ENCODE peak calls at places on chromosomes 5 and 9, in four cellular contexts. One of them, this sample, is unnamed.

GRCh38 chr5:108472237-108472636 is 90.3 kb upstream of the FBXL17 start:
- DNase-seq in CD8-positive, alpha-beta T cell: no peak
- DNase-seq in fibroblast of pulmonary artery: no peak
- DNase-seq in PC-3: no peak
- DNase-seq in this sample: peak

GRCh38 chr5:29079771-29080170 is 2041.4 kb upstream of the CDH9 start:
- DNase-seq in fibroblast of pulmonary artery: no peak
- DNase-seq in PC-3: peak
- DNase-seq in CD8-positive, alpha-beta T cell: no peak
- DNase-seq in this sample: no peak

GRCh38 chr9:113298924-113299770 is 4.0 kb downstream of the RNF183 start:
- DNase-seq in fibroblast of pulmonary artery: no peak
- DNase-seq in CD8-positive, alpha-beta T cell: no peak
- DNase-seq in PC-3: no peak
- DNase-seq in this sample: no peak

GRCh38 chr5:10701567-10702039 is 59.4 kb downstream of the DAP start:
- DNase-seq in PC-3: peak
- DNase-seq in fibroblast of pulmonary artery: peak
- DNase-seq in CD8-positive, alpha-beta T cell: no peak
- DNase-seq in this sample: no peak

GRCh38 chr5:3835817-3836216 is 240.2 kb downstream of the IRX1 start:
- DNase-seq in CD8-positive, alpha-beta T cell: no peak
- DNase-seq in fibroblast of pulmonary artery: no peak
- DNase-seq in PC-3: no peak
- DNase-seq in this sample: no peak

GRCh38 chr9:26329974-26330373 is 562.6 kb downstream of the CAAP1 start:
- DNase-seq in CD8-positive, alpha-beta T cell: no peak
- DNase-seq in PC-3: no peak
- DNase-seq in fibroblast of pulmonary artery: no peak
- DNase-seq in this sample: no peak

GRCh38 chr9:126692759-126693427 is 79.2 kb downstream of the LMX1B start:
- DNase-seq in CD8-positive, alpha-beta T cell: no peak
- DNase-seq in fibroblast of pulmonary artery: no peak
- DNase-seq in PC-3: no peak
- DNase-seq in this sample: no peak

GRCh38 chr5:137622850-137623249 is 113.0 kb downstream of the KLHL3 start:
- DNase-seq in fibroblast of pulmonary artery: peak
- DNase-seq in CD8-positive, alpha-beta T cell: no peak
- DNase-seq in PC-3: no peak
- DNase-seq in this sample: peak

GRCh38 chr9:127983847-127984289 is 3.1 kb upstream of the EEIG1 start:
- DNase-seq in fibroblast of pulmonary artery: no peak
- DNase-seq in PC-3: no peak
- DNase-seq in CD8-positive, alpha-beta T cell: no peak
- DNase-seq in this sample: no peak

GRCh38 chr9:107712390-107712789 is 222.8 kb upstream of the KLF4 start:
- DNase-seq in PC-3: peak
- DNase-seq in CD8-positive, alpha-beta T cell: no peak
- DNase-seq in fibroblast of pulmonary artery: peak
- DNase-seq in this sample: peak

GRCh38 chr5:37668524-37669047 is 171.3 kb downstream of the GDNF start:
- DNase-seq in fibroblast of pulmonary artery: peak
- DNase-seq in CD8-positive, alpha-beta T cell: no peak
- DNase-seq in PC-3: peak
- DNase-seq in this sample: peak

GRCh38 chr9:128628471-128629048 is 28.1 kb downstream of the DYNC2I2 start:
- DNase-seq in PC-3: no peak
- DNase-seq in fibroblast of pulmonary artery: no peak
- DNase-seq in CD8-positive, alpha-beta T cell: no peak
- DNase-seq in this sample: no peak

GRCh38 chr5:135441256-135441915 is 5.8 kb downstream of the DCANP1 start:
- DNase-seq in CD8-positive, alpha-beta T cell: no peak
- DNase-seq in fibroblast of pulmonary artery: no peak
- DNase-seq in PC-3: no peak
- DNase-seq in this sample: no peak

GRCh38 chr5:64166201-64166959 is 737 bp downstream of the RNF180 start:
- DNase-seq in fibroblast of pulmonary artery: peak
- DNase-seq in PC-3: peak
- DNase-seq in CD8-positive, alpha-beta T cell: no peak
- DNase-seq in this sample: no peak

GRCh38 chr5:138890686-138891085 is 15.6 kb upstream of the LRRTM2 start:
- DNase-seq in fibroblast of pulmonary artery: no peak
- DNase-seq in PC-3: no peak
- DNase-seq in CD8-positive, alpha-beta T cell: no peak
- DNase-seq in this sample: no peak

GRCh38 chr5:167730121-167730520 is 561.3 kb upstream of the WWC1 start:
- DNase-seq in fibroblast of pulmonary artery: peak
- DNase-seq in PC-3: peak
- DNase-seq in CD8-positive, alpha-beta T cell: no peak
- DNase-seq in this sample: peak

GRCh38 chr5:39906146-39906545 is 481.4 kb upstream of the DAB2 start:
- DNase-seq in fibroblast of pulmonary artery: peak
- DNase-seq in CD8-positive, alpha-beta T cell: no peak
- DNase-seq in PC-3: peak
- DNase-seq in this sample: peak

GRCh38 chr5:37665889-37666288 is 174.0 kb downstream of the GDNF start:
- DNase-seq in fibroblast of pulmonary artery: peak
- DNase-seq in PC-3: no peak
- DNase-seq in CD8-positive, alpha-beta T cell: no peak
- DNase-seq in this sample: no peak

GRCh38 chr9:107809859-107810492 is 320.4 kb upstream of the KLF4 start:
- DNase-seq in PC-3: peak
- DNase-seq in fibroblast of pulmonary artery: peak
- DNase-seq in CD8-positive, alpha-beta T cell: no peak
- DNase-seq in this sample: peak

GRCh38 chr9:17117372-17117771 is 17.5 kb upstream of the CNTLN start:
- DNase-seq in fibroblast of pulmonary artery: no peak
- DNase-seq in PC-3: no peak
- DNase-seq in CD8-positive, alpha-beta T cell: no peak
- DNase-seq in this sample: no peak

GRCh38 chr5:93915142-93915553 is 173.7 kb upstream of the POU5F2 start:
- DNase-seq in fibroblast of pulmonary artery: peak
- DNase-seq in CD8-positive, alpha-beta T cell: no peak
- DNase-seq in PC-3: peak
- DNase-seq in this sample: peak

GRCh38 chr9:21381752-21382339 is 3.4 kb downstream of the IFNA2 start:
- DNase-seq in fibroblast of pulmonary artery: no peak
- DNase-seq in PC-3: peak
- DNase-seq in CD8-positive, alpha-beta T cell: no peak
- DNase-seq in this sample: peak

GRCh38 chr5:81313686-81314085 is 12.3 kb downstream of the ZCCHC9 start:
- DNase-seq in CD8-positive, alpha-beta T cell: no peak
- DNase-seq in fibroblast of pulmonary artery: no peak
- DNase-seq in PC-3: no peak
- DNase-seq in this sample: no peak

GRCh38 chr5:154365823-154366222 is 80.0 kb upstream of the SAP30L start:
- DNase-seq in fibroblast of pulmonary artery: peak
- DNase-seq in CD8-positive, alpha-beta T cell: no peak
- DNase-seq in PC-3: peak
- DNase-seq in this sample: peak

GRCh38 chr9:129547869-129548570 is 72.9 kb downstream of the C9orf50 start:
- DNase-seq in fibroblast of pulmonary artery: no peak
- DNase-seq in PC-3: no peak
- DNase-seq in CD8-positive, alpha-beta T cell: no peak
- DNase-seq in this sample: no peak

GRCh38 chr9:37036237-37037136 is 2.4 kb upstream of the PAX5 start:
- DNase-seq in fibroblast of pulmonary artery: peak
- DNase-seq in PC-3: peak
- DNase-seq in CD8-positive, alpha-beta T cell: no peak
- DNase-seq in this sample: no peak

GRCh38 chr9:11135856-11136255 is 523.1 kb upstream of the PTPRD start:
- DNase-seq in fibroblast of pulmonary artery: no peak
- DNase-seq in PC-3: no peak
- DNase-seq in CD8-positive, alpha-beta T cell: no peak
- DNase-seq in this sample: no peak

GRCh38 chr5:141211-141610 is 49.2 kb downstream of the PLEKHG4B start:
- DNase-seq in PC-3: no peak
- DNase-seq in CD8-positive, alpha-beta T cell: no peak
- DNase-seq in fibroblast of pulmonary artery: no peak
- DNase-seq in this sample: no peak

GRCh38 chr5:94893404-94894145 is 275.1 kb downstream of the SLF1 start:
- DNase-seq in fibroblast of pulmonary artery: peak
- DNase-seq in CD8-positive, alpha-beta T cell: no peak
- DNase-seq in PC-3: peak
- DNase-seq in this sample: peak

GRCh38 chr5:73454379-73455036 is 5.9 kb upstream of the FOXD1 start:
- DNase-seq in PC-3: peak
- DNase-seq in fibroblast of pulmonary artery: peak
- DNase-seq in CD8-positive, alpha-beta T cell: no peak
- DNase-seq in this sample: peak

GRCh38 chr5:81751836-81752643 is 1.1 kb upstream of the SSBP2 start:
- DNase-seq in CD8-positive, alpha-beta T cell: no peak
- DNase-seq in fibroblast of pulmonary artery: no peak
- DNase-seq in PC-3: no peak
- DNase-seq in this sample: no peak

GRCh38 chr5:93954421-93955069 is 213.1 kb upstream of the POU5F2 start:
- DNase-seq in CD8-positive, alpha-beta T cell: no peak
- DNase-seq in PC-3: no peak
- DNase-seq in fibroblast of pulmonary artery: no peak
- DNase-seq in this sample: no peak

GRCh38 chr5:150256416-150257064 is 33.0 kb downstream of the CAMK2A start:
- DNase-seq in PC-3: no peak
- DNase-seq in CD8-positive, alpha-beta T cell: no peak
- DNase-seq in fibroblast of pulmonary artery: no peak
- DNase-seq in this sample: no peak
- TF ChIP-seq CTCF in PC-3: peak
- TF ChIP-seq CTCF in CD8-positive, alpha-beta T cell: no peak
- TF ChIP-seq CTCF in fibroblast of pulmonary artery: no peak
- TF ChIP-seq CTCF in this sample: no peak

DNA sequence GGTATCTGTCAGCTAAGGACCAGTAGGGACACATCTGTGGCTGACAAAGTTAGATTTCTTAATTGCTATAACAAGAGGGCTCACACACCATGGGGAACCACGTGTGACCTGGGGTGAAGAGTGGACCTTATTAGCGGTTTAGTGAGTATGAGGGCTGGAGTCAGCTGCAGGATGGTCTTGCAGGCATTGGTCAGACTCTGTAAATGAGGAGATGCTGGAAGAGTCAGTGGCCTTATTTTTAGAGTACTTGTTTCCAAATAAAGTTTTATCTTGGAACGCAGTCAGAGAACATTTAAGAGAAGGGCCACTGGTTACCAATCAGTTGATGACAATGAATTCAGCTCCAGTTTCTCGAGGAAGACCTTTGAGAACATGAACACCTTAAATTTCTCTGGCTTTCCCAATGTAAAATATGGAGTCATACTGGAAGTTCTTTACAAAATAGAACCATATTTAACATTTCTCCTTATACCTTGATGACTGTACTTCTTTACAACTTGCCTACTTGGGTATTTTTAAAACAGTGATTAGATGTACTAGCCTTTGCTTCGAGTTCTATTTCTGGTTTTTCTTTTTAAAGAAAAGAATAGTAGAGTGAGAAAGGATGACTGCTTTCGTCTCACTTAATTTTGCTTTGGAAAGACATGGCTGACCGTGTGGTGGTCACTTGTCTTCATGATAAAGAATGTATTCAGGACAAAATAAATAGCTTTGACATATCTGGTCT is 185.9 kb upstream of the S1PR3 start:
- DNase-seq in CD8-positive, alpha-beta T cell: no peak
- DNase-seq in fibroblast of pulmonary artery: no peak
- DNase-seq in PC-3: no peak
- DNase-seq in this sample: no peak
- H3K4me3 ChIP-seq in CD8-positive, alpha-beta T cell: no peak
- H3K4me3 ChIP-seq in fibroblast of pulmonary artery: no peak
- H3K4me3 ChIP-seq in PC-3: no peak
- H3K4me3 ChIP-seq in this sample: no peak

DNA sequence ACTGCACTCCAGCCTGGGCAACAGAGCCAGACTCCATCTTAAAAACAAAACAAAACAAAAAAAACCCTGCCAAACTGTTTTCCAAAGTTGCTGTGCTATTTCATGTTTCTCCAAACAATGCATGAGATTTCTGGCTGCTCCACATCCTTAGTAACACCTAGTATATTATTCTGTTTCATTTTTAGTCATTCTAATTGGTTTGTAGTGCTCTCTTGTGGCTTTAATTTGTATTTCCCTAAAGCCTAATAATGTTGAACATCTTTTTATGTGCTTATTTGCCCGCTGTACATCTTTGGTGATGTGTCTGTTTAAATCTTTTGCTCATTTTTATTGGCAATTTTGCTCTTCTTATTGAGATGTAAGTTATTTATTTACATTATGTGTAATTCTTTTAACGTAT is 18.4 kb upstream of the TTC1 start:
- DNase-seq in CD8-positive, alpha-beta T cell: no peak
- DNase-seq in PC-3: peak
- DNase-seq in fibroblast of pulmonary artery: no peak
- DNase-seq in this sample: no peak
- TF ChIP-seq CTCF in CD8-positive, alpha-beta T cell: no peak
- TF ChIP-seq CTCF in PC-3: peak
- TF ChIP-seq CTCF in fibroblast of pulmonary artery: peak
- TF ChIP-seq CTCF in this sample: no peak

GRCh38 chr9:87968155-87968554 is 6.2 kb downstream of the CDK20 start:
- DNase-seq in fibroblast of pulmonary artery: no peak
- DNase-seq in CD8-positive, alpha-beta T cell: no peak
- DNase-seq in PC-3: no peak
- DNase-seq in this sample: no peak

GRCh38 chr9:87970602-87971001 is 3.7 kb downstream of the CDK20 start:
- DNase-seq in CD8-positive, alpha-beta T cell: no peak
- DNase-seq in fibroblast of pulmonary artery: no peak
- DNase-seq in PC-3: no peak
- DNase-seq in this sample: no peak

GRCh38 chr9:87973122-87973521 is 1.2 kb downstream of the CDK20 start:
- DNase-seq in fibroblast of pulmonary artery: no peak
- DNase-seq in PC-3: no peak
- DNase-seq in CD8-positive, alpha-beta T cell: no peak
- DNase-seq in this sample: no peak

DNA sequence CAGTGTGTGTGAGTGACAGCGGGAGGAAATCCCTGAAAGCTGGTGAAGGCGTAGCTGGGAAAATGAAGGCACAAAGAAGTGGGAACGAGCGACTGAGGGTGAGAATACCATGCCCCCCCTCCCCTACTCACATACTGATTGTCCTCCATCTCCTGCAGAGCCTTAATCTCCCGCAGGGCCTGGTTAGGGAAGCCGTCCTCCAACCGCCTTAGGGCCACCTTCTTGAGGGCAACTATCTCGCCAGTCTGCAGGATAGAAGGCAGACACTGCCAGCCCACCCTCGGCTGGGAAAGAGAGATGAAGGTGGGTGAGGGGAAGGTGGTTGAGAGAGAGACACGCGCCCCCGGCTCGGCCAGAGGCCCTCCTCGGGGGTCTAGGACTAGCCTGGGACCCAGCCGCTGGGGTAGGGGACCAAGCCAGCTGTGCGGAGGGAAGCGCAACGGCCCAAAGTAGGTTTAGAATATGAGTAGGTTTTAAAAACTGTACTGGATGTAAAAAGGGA is 491 bp downstream of the CDK20 start:
- DNase-seq in PC-3: no peak
- DNase-seq in CD8-positive, alpha-beta T cell: no peak
- DNase-seq in fibroblast of pulmonary artery: no peak
- DNase-seq in this sample: no peak
- H3K4me3 ChIP-seq in PC-3: peak
- H3K4me3 ChIP-seq in CD8-positive, alpha-beta T cell: peak
- H3K4me3 ChIP-seq in fibroblast of pulmonary artery: peak
- H3K4me3 ChIP-seq in this sample: peak

This sample was measured in bronchial epithelial cell.